ENCODE peak calls at places on chromosomes 6 and 20, in four cellular contexts. E, J, N and T are unnamed samples.

GRCh38 chr6:24720131-24720603 is 1.2 kb upstream of the C6orf62 start:
- DNase-seq in J (peak; percentile 69), E (peak; percentile 61), N (peak; percentile 44), T (peak; percentile 73)

GRCh38 chr6:84912472-84913143 is 148.2 kb upstream of the TBX18 start:
- DNase-seq in N (no peak), J (no peak), E (no peak), T (no peak)

GRCh38 chr6:29825848-29826247 is 1.8 kb upstream of the HLA-G start:
- DNase-seq in E (no peak), J (no peak), N (no peak), T (no peak)

GRCh38 chr6:106039836-106040592 is 46.1 kb upstream of the PRDM1 start:
- DNase-seq in J (no peak), E (peak; percentile 51), N (no peak), T (no peak)

GRCh38 chr20:32304121-32304520 is 26.7 kb downstream of the KIF3B start:
- DNase-seq in E (no peak), N (peak; percentile 37), J (no peak), T (no peak)

GRCh38 chr6:47545223-47545622 is 67.6 kb downstream of the CD2AP start:
- DNase-seq in J (no peak), E (no peak), N (no peak), T (no peak)

GRCh38 chr6:43758617-43759050 is 11.4 kb upstream of the VEGFA start:
- DNase-seq in J (no peak), N (no peak), E (no peak), T (peak; percentile 46)

GRCh38 chr6:35242486-35242885 is 17.0 kb upstream of the ZNF76 start:
- DNase-seq in N (no peak), E (no peak), J (no peak), T (no peak)

GRCh38 chr20:19073584-19074198 is 138.8 kb upstream of the SLC24A3 start:
- DNase-seq in E (no peak), N (no peak), J (no peak), T (no peak)

GRCh38 chr6:119249319-119249718 is 100.2 kb downstream of the MAN1A1 start:
- DNase-seq in E (no peak), N (no peak), J (no peak), T (no peak)

GRCh38 chr20:15487030-15487429 is 1086.2 kb downstream of the KIF16B start:
- DNase-seq in J (no peak), N (peak; percentile 9), E (peak; percentile 35), T (no peak)

GRCh38 chr6:6996124-6996523 is 111.6 kb upstream of the RREB1 start:
- DNase-seq in N (no peak), E (no peak), J (no peak), T (no peak)

GRCh38 chr6:21164768-21165326 is 428.7 kb upstream of the SOX4 start:
- DNase-seq in E (peak; percentile 85), N (peak; percentile 66), J (no peak), T (no peak)

GRCh38 chr20:62735331-62735821 is 26.7 kb downstream of the NTSR1 start:
- DNase-seq in J (no peak), E (no peak), N (no peak), T (no peak)

GRCh38 chr6:157058574-157058973 is 264.7 kb downstream of the TMEM242 start:
- DNase-seq in E (no peak), N (no peak), J (no peak), T (no peak)

GRCh38 chr20:13422637-13423036 is 201.6 kb downstream of the ISM1 start:
- DNase-seq in N (no peak), J (no peak), E (peak; percentile 12), T (no peak)

GRCh38 chr6:157246048-157246630 is 77.2 kb downstream of the TMEM242 start:
- DNase-seq in E (no peak), J (no peak), N (no peak), T (no peak)

GRCh38 chr6:109465772-109466171 is 10.2 kb upstream of the MICAL1 start:
- DNase-seq in E (no peak), N (no peak), J (no peak), T (no peak)